ENCODE peak calls at places on chromosomes 7 and 10, in nine cellular contexts. C is cardiac muscle cell, K is gastrocnemius medialis, L is body of pancreas, B is thyroid gland, J is Peyer's patch, Z is neural progenitor cell, Q is A673, A is fibroblast of lung. P is an unnamed sample.

GRCh38 chr7:114554781-114555537 is 140.3 kb downstream of the FOXP2 start:
- DNase-seq in Z (no peak), A (peak; percentile 40), J (no peak), L (no peak), Q (peak; percentile 42), C (no peak), B (no peak), K (peak; percentile 28), P (no peak)

GRCh38 chr10:131203456-131204357 is 107.8 kb downstream of the TCERG1L start:
- DNase-seq in Z (no peak), K (no peak), Q (no peak), J (peak; percentile 13), A (no peak), C (no peak), B (peak; percentile 17), L (no peak), P (no peak)

GRCh38 chr7:128268233-128268632 is 27.2 kb downstream of the LEP start:
- DNase-seq in B (no peak), L (no peak), C (no peak), J (no peak), K (no peak), Q (no peak), A (no peak), Z (peak; percentile 49), P (no peak)

GRCh38 chr10:772227-772637 is 82.8 kb upstream of the DIP2C start:
- DNase-seq in A (no peak), K (no peak), C (no peak), Q (no peak), J (no peak), Z (no peak), B (no peak), L (no peak), P (no peak)

GRCh38 chr10:4984971-4985594 is 18.6 kb downstream of the AKR1C2 start:
- DNase-seq in Z (no peak), J (no peak), L (peak; percentile 28), K (no peak), A (no peak), C (peak; percentile 1), Q (no peak), B (peak; percentile 57), P (no peak)

GRCh38 chr7:155590215-155591023 is 44.1 kb upstream of the CNPY1 start:
- DNase-seq in Z (no peak), K (no peak), J (no peak), C (peak; percentile 45), Q (no peak), A (no peak), L (peak; percentile 48), B (no peak), P (no peak)

GRCh38 chr7:47591089-47591654 is 9.3 kb upstream of the TNS3 start:
- DNase-seq in Q (no peak), L (no peak), C (no peak), K (no peak), B (no peak), A (no peak), J (no peak), Z (no peak), P (no peak)

GRCh38 chr7:158910254-158911053 is 54.1 kb downstream of the DYNC2I1 start:
- DNase-seq in C (no peak), Z (no peak), B (no peak), K (no peak), J (no peak), A (no peak), L (no peak), Q (no peak), P (no peak)

GRCh38 chr10:121527690-121528089 is 70.6 kb downstream of the FGFR2 start:
- DNase-seq in B (peak; percentile 70), A (peak; percentile 22), Q (no peak), Z (peak; percentile 67), C (peak; percentile 76), J (no peak), L (no peak), K (no peak), P (no peak)

GRCh38 chr10:104255244-104255981 is 721 bp downstream of the GSTO1 start:
- DNase-seq in J (peak; percentile 56), C (no peak), B (no peak), A (peak; percentile 82), K (peak; percentile 20), L (no peak), Z (peak; percentile 50), Q (peak; percentile 28), P (no peak)

GRCh38 chr7:133742709-133743538 is 384.2 kb upstream of the LRGUK start:
- DNase-seq in Q (peak; percentile 39), Z (peak; percentile 18), C (no peak), K (no peak), A (peak; percentile 46), J (no peak), B (no peak), L (no peak), P (no peak)

GRCh38 chr7:69820479-69821192 is 222.4 kb downstream of the AUTS2 start:
- DNase-seq in K (no peak), Z (no peak), Q (no peak), B (no peak), J (no peak), L (no peak), A (no peak), C (no peak), P (no peak)

GRCh38 chr10:104127411-104127810 is 5.4 kb downstream of the SFR1 start:
- DNase-seq in J (no peak), Z (peak; percentile 64), A (no peak), C (peak; percentile 13), K (no peak), L (peak; percentile 12), Q (peak; percentile 18), B (peak; percentile 22), P (no peak)

GRCh38 chr10:132321726-132322125 is 10.3 kb upstream of the LRRC27 start:
- DNase-seq in J (peak; percentile 38), K (no peak), Q (no peak), L (no peak), A (no peak), B (no peak), C (no peak), Z (no peak), P (no peak)

GRCh38 chr7:116150588-116150987 is 59.8 kb upstream of the TES start:
- DNase-seq in J (no peak), B (no peak), C (no peak), L (no peak), A (peak; percentile 57), Z (no peak), K (no peak), Q (no peak), P (no peak)

GRCh38 chr10:3471927-3472704 is 299.5 kb upstream of the PITRM1 start:
- DNase-seq in L (no peak), K (no peak), B (no peak), A (no peak), C (no peak), Q (peak; percentile 45), J (peak; percentile 48), Z (peak; percentile 83), P (no peak)

GRCh38 chr10:77565590-77566023 is 72.0 kb downstream of the KCNMA1 start:
- DNase-seq in L (no peak), K (no peak), Q (no peak), B (no peak), Z (no peak), A (no peak), C (no peak), J (no peak), P (no peak)
- H3K4me1 ChIP-seq in L (peaks cover 21% of the 10 kb centered on the region), K (peaks cover 32% of the 10 kb centered on the region), Q (no peaks in the 10 kb centered on the region), B (no peaks in the 10 kb centered on the region), Z (peaks cover 23% of the 10 kb centered on the region), A (peaks cover 19% of the 10 kb centered on the region), C (no peaks in the 10 kb centered on the region), J (no peaks in the 10 kb centered on the region), P (no peaks in the 10 kb centered on the region)

GRCh38 chr7:152025937-152026890 is 740 bp downstream of the GALNT11 start:
- DNase-seq in L (no peak), B (no peak), J (no peak), C (no peak), Z (no peak), A (peak; percentile 1), K (no peak), Q (no peak), P (no peak)

GRCh38 chr7:152030561-152030960 is 5.1 kb downstream of the GALNT11 start:
- DNase-seq in Q (no peak), L (no peak), J (no peak), Z (no peak), C (no peak), B (no peak), K (no peak), A (no peak), P (no peak)

GRCh38 chr7:152025077-152025936 is at the start of gene GALNT11:
- DNase-seq in Q (peak; percentile 92), Z (peak; percentile 95), A (peak; percentile 82), J (peak; percentile 93), B (peak; percentile 76), C (peak; percentile 92), K (peak; percentile 63), L (peak; percentile 91), P (peak; percentile 88)
- H3K27ac ChIP-seq in Q (peak within 1 kb of the TSS; percentile 84), Z (no peak within 1 kb of the TSS), A (peak within 1 kb of the TSS; percentile 90), J (peak within 1 kb of the TSS; percentile 79), B (peak within 1 kb of the TSS; percentile 77), C (peak within 1 kb of the TSS; percentile 79), K (peak within 1 kb of the TSS; percentile 82), L (peak within 1 kb of the TSS; percentile 96), P (peak within 1 kb of the TSS; percentile 85)

DNA sequence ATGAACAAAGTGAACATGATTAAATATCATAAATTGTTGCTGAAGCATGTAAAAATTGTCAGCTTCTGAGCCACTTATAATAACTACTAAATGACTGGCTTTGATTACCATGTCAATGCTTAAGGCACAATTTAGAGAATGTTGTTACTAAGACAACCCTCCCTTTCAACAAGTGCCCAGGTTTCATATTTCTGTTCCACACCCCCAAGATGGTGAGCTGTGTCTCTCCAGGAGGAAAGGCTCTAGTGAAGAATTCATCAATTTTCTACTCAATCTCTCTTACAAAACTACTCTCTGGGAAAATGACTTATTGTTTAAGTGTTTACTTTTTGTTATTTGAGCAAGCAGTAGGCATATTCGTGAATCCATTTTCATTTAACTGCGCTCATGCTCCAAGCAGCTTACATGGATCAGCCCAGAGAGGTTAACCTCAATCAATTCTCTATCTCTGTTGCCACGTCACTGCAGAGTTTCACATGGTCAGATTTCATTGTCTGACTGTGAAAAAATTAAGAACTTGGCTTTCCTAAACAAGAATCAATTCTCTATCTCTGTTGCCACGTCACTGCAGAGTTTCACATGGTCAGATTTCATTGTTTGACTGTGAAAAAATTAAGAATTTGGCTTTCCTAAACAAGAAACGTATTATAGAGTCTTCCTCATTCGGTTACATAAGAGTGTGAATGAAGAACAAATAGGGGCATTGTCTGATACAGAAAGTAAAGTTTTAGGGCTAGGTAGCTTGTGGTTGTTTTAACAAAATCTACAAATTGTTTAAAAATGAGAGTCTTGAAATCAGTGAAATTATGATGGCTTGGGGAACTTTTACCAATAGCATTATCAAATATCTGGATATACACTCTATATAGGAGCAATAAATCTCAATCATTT is 49.7 kb downstream of the CCDC71L start:
- DNase-seq in A (peak; percentile 25), Q (no peak), B (no peak), J (no peak), C (no peak), Z (no peak), K (no peak), L (no peak), P (no peak)
- H3K4me1 ChIP-seq in A (peaks cover 17% of the 10 kb centered on the region), Q (peaks cover 4% of the 10 kb centered on the region), B (no peaks in the 10 kb centered on the region), J (no peaks in the 10 kb centered on the region), C (no peaks in the 10 kb centered on the region), Z (no peaks in the 10 kb centered on the region), K (no peaks in the 10 kb centered on the region), L (peaks cover 14% of the 10 kb centered on the region), P (no peaks in the 10 kb centered on the region)

DNA sequence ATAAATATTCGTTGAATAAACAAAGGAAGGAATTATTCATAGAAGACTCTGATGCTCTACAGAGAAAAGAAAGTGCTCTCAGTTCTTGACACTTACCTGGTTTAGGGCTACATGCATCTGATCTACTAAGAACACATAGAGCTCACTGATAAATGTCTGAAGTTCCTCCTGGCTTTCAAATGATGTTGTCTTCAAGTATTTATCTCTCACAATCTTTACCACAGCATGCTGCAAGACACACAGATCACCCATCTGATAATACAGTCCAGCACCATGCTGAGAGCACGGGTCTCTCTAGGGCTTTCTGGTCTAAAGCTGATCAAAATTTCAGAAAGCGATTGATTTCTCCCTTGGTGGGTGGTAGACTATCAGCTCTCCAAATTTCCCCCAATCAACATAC is 44.5 kb upstream of the MRPS16 start:
- DNase-seq in A (no peak), B (no peak), L (no peak), Z (no peak), C (no peak), J (no peak), K (no peak), Q (no peak), P (no peak)
- H3K27ac ChIP-seq in A (no peak overlapping the region), B (no peak overlapping the region), L (no peak overlapping the region), Z (no peak overlapping the region), C (no peak overlapping the region), J (no peak overlapping the region), K (no peak overlapping the region), Q (no peak overlapping the region), P (no peak overlapping the region)

P was measured in CD8-positive, alpha-beta memory T cell.